ENCODE peak calls at places on chromosome 9, in ten cellular contexts. C is mucosa of descending colon; G is endothelial cell; U is CD4-positive, alpha-beta T cell; I is NB4; B is kidney epithelial cell; A is cardiac muscle cell; W is foreskin fibroblast; Q is BJ; H is kidney. O is an unnamed sample.

GRCh38 chr9:97508852-97509251 is 7.4 kb downstream of the TMOD1 start:
- DNase-seq in C (no peak), G (no peak), U (no peak), I (no peak), B (no peak), A (no peak), W (no peak), Q (no peak), H (no peak), O (no peak)

GRCh38 chr9:110602281-110602680 is 22.7 kb upstream of the SVEP1 start:
- DNase-seq in C (no peak), G (no peak), U (no peak), I (no peak), B (no peak), A (no peak), W (peak), Q (no peak), H (no peak), O (no peak)

GRCh38 chr9:138006576-138007233 is 129.1 kb downstream of the CACNA1B start:
- DNase-seq in C (no peak), G (no peak), U (no peak), I (no peak), B (no peak), A (no peak), W (no peak), Q (no peak), H (peak), O (no peak)

GRCh38 chr9:106888992-106889631 is 26.1 kb downstream of the ZNF462 start:
- DNase-seq in C (no peak), G (no peak), U (no peak), I (no peak), B (no peak), A (no peak), W (no peak), Q (no peak), H (no peak), O (no peak)

GRCh38 chr9:80842383-80842782 is 847.0 kb downstream of the TLE1 start:
- DNase-seq in C (no peak), G (no peak), U (no peak), I (no peak), B (no peak), A (no peak), W (peak), Q (no peak), H (no peak), O (no peak)

GRCh38 chr9:78054180-78054579 is 22.6 kb upstream of the GNAQ start:
- DNase-seq in C (no peak), G (no peak), U (peak), I (no peak), B (no peak), A (no peak), W (no peak), Q (no peak), H (no peak), O (no peak)

GRCh38 chr9:109248133-109248581 is 72.7 kb downstream of the EPB41L4B start:
- DNase-seq in C (no peak), G (no peak), U (no peak), I (no peak), B (no peak), A (no peak), W (peak), Q (no peak), H (no peak), O (no peak)

GRCh38 chr9:75200892-75201470 is 112.7 kb downstream of the OSTF1 start:
- DNase-seq in C (no peak), G (no peak), U (no peak), I (peak), B (no peak), A (peak), W (peak), Q (no peak), H (no peak), O (peak)

GRCh38 chr9:13244190-13244589 is 35.3 kb downstream of the MPDZ start:
- DNase-seq in C (no peak), G (no peak), U (no peak), I (no peak), B (no peak), A (no peak), W (no peak), Q (no peak), H (no peak), O (no peak)

GRCh38 chr9:14692536-14692917 is 705 bp downstream of the ZDHHC21 start:
- DNase-seq in C (no peak), G (no peak), U (no peak), I (peak), B (no peak), A (no peak), W (peak), Q (no peak), H (no peak), O (no peak)

GRCh38 chr9:8627944-8628679 is 828.5 kb upstream of the DMAC1 start:
- DNase-seq in C (no peak), G (no peak), U (no peak), I (no peak), B (no peak), A (no peak), W (no peak), Q (no peak), H (no peak), O (no peak)

GRCh38 chr9:18786936-18787658 is 245.9 kb downstream of the SAXO1 start:
- DNase-seq in C (no peak), G (no peak), U (no peak), I (no peak), B (no peak), A (no peak), W (peak), Q (no peak), H (no peak), O (no peak)

GRCh38 chr9:89712285-89712684 is 107.5 kb downstream of the GADD45G start:
- DNase-seq in C (no peak), G (no peak), U (no peak), I (no peak), B (no peak), A (no peak), W (no peak), Q (no peak), H (no peak), O (no peak)

GRCh38 chr9:108150736-108151135 is 661.2 kb upstream of the KLF4 start:
- DNase-seq in C (no peak), G (no peak), U (no peak), I (no peak), B (no peak), A (no peak), W (peak), Q (no peak), H (no peak), O (no peak)

GRCh38 chr9:2209400-2209799 is 194.3 kb downstream of the SMARCA2 start:
- DNase-seq in C (no peak), G (no peak), U (no peak), I (peak), B (no peak), A (no peak), W (no peak), Q (no peak), H (no peak), O (peak)

GRCh38 chr9:84542554-84542953 is 127.0 kb upstream of the NTRK2 start:
- DNase-seq in C (no peak), G (no peak), U (no peak), I (no peak), B (no peak), A (no peak), W (no peak), Q (no peak), H (no peak), O (no peak)

GRCh38 chr9:25742241-25742640 is 64.0 kb upstream of the TUSC1 start:
- DNase-seq in C (no peak), G (no peak), U (no peak), I (no peak), B (no peak), A (no peak), W (no peak), Q (no peak), H (no peak), O (no peak)

GRCh38 chr9:27491164-27491563 is 32.9 kb upstream of the IFNK start:
- DNase-seq in C (no peak), G (no peak), U (no peak), I (peak), B (no peak), A (no peak), W (no peak), Q (no peak), H (no peak), O (no peak)

GRCh38 chr9:98596486-98596885 is 112.2 kb downstream of the GABBR2 start:
- DNase-seq in C (no peak), G (no peak), U (no peak), I (no peak), B (no peak), A (no peak), W (no peak), Q (no peak), H (no peak), O (no peak)

GRCh38 chr9:98590115-98590514 is 118.6 kb downstream of the GABBR2 start:
- DNase-seq in C (no peak), G (no peak), U (no peak), I (no peak), B (no peak), A (no peak), W (no peak), Q (no peak), H (no peak), O (no peak)

GRCh38 chr9:98593354-98594253 is 115.1 kb downstream of the GABBR2 start:
- DNase-seq in C (no peak), G (no peak), U (no peak), I (no peak), B (no peak), A (no peak), W (no peak), Q (no peak), H (no peak), O (no peak)

GRCh38 chr9:98594551-98595160 is 114.1 kb downstream of the GABBR2 start:
- DNase-seq in C (no peak), G (no peak), U (no peak), I (no peak), B (no peak), A (no peak), W (no peak), Q (no peak), H (no peak), O (no peak)

GRCh38 chr9:98591696-98592095 is 117.0 kb downstream of the GABBR2 start:
- DNase-seq in C (no peak), G (no peak), U (no peak), I (no peak), B (no peak), A (no peak), W (no peak), Q (no peak), H (no peak), O (no peak)
- TF ChIP-seq CTCF in C (no peak), G (no peak), U (no peak), I (no peak), B (no peak), A (no peak), W (no peak), Q (no peak), H (no peak), O (no peak)

GRCh38 chr9:105694848-105695581 is 674 bp downstream of the TMEM38B start:
- DNase-seq in C (peak), G (peak), U (peak), I (peak), B (no peak), A (peak), W (peak), Q (no peak), H (peak), O (peak)

GRCh38 chr9:105694320-105694847 is at the start of gene TMEM38B:
- DNase-seq in C (peak), G (peak), U (peak), I (peak), B (no peak), A (peak), W (peak), Q (no peak), H (peak), O (peak)

GRCh38 chr9:105686936-105687335 is 7.4 kb upstream of the TMEM38B start:
- DNase-seq in C (no peak), G (no peak), U (no peak), I (no peak), B (no peak), A (no peak), W (no peak), Q (no peak), H (no peak), O (no peak)

GRCh38 chr9:105693435-105694275 is 686 bp upstream of the TMEM38B start:
- DNase-seq in C (no peak), G (no peak), U (no peak), I (peak), B (no peak), A (no peak), W (peak), Q (no peak), H (no peak), O (peak)

DNA sequence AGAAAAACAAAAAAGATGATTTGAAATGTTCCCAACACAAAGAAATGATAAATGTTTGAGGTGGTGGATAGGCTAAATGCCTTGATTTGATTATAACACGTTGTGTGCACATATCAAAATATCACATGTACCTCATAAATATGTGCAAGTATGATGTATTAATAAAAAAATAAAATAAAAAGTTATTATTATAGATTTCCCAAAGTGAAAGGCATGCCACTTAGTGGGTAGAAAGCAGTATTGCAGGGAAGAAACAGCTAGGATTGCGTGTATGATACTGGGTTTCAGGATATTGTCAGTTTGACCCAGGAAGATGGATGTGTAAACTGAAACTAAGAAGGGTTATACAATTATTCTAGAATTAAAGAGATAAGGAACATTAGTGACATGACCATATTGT is 3.6 kb upstream of the TMEM38B start:
- DNase-seq in C (no peak), G (no peak), U (no peak), I (no peak), B (no peak), A (no peak), W (peak), Q (no peak), H (no peak), O (no peak)
- TF ChIP-seq CTCF in C (peak), G (peak), U (no peak), I (peak), B (peak), A (peak), W (peak), Q (peak), H (peak), O (peak)

GRCh38 chr9:129460323-129461261 is 160.3 kb downstream of the C9orf50 start:
- DNase-seq in C (peak), G (peak), U (peak), I (peak), B (peak), A (peak), W (peak), Q (peak), H (peak), O (peak)
- TF ChIP-seq CTCF in C (no peak), G (no peak), U (no peak), I (no peak), B (peak), A (peak), W (no peak), Q (peak), H (no peak), O (peak)

GRCh38 chr9:131708613-131709002 is 31.3 kb downstream of the RAPGEF1 start:
- DNase-seq in C (no peak), G (no peak), U (no peak), I (peak), B (no peak), A (no peak), W (no peak), Q (no peak), H (no peak), O (no peak)

GRCh38 chr9:131712151-131712716 is 27.6 kb downstream of the RAPGEF1 start:
- DNase-seq in C (no peak), G (no peak), U (no peak), I (no peak), B (no peak), A (no peak), W (no peak), Q (no peak), H (no peak), O (no peak)

GRCh38 chr9:131707677-131708612 is 31.9 kb downstream of the RAPGEF1 start:
- DNase-seq in C (peak), G (no peak), U (no peak), I (peak), B (no peak), A (peak), W (peak), Q (no peak), H (no peak), O (no peak)

GRCh38 chr9:131707050-131707449 is 32.8 kb downstream of the RAPGEF1 start:
- DNase-seq in C (no peak), G (no peak), U (no peak), I (no peak), B (no peak), A (no peak), W (no peak), Q (no peak), H (no peak), O (no peak)

GRCh38 chr9:131709741-131710499 is 30.0 kb downstream of the RAPGEF1 start:
- DNase-seq in C (no peak), G (no peak), U (peak), I (peak), B (no peak), A (no peak), W (peak), Q (no peak), H (no peak), O (peak)
- TF ChIP-seq CTCF in C (no peak), G (no peak), U (no peak), I (no peak), B (no peak), A (no peak), W (no peak), Q (no peak), H (no peak), O (no peak)

GRCh38 chr9:123825337-123825736 is 104.6 kb downstream of the DENND1A start:
- DNase-seq in C (no peak), G (no peak), U (no peak), I (no peak), B (no peak), A (no peak), W (peak), Q (no peak), H (no peak), O (no peak)
- TF ChIP-seq CTCF in C (no peak), G (peak), U (no peak), I (no peak), B (no peak), A (no peak), W (peak), Q (peak), H (no peak), O (no peak)

GRCh38 chr9:95338243-95338642 is 20.7 kb upstream of the FANCC start:
- DNase-seq in C (no peak), G (no peak), U (no peak), I (no peak), B (no peak), A (no peak), W (no peak), Q (no peak), H (no peak), O (no peak)

GRCh38 chr9:95341262-95342011 is 23.9 kb upstream of the FANCC start:
- DNase-seq in C (no peak), G (no peak), U (no peak), I (no peak), B (no peak), A (peak), W (peak), Q (no peak), H (no peak), O (no peak)

GRCh38 chr9:95332860-95333259 is 15.4 kb upstream of the FANCC start:
- DNase-seq in C (no peak), G (no peak), U (no peak), I (no peak), B (no peak), A (no peak), W (no peak), Q (no peak), H (no peak), O (no peak)

GRCh38 chr9:95333426-95333825 is 15.9 kb upstream of the FANCC start:
- DNase-seq in C (no peak), G (no peak), U (no peak), I (no peak), B (no peak), A (no peak), W (no peak), Q (no peak), H (no peak), O (no peak)

GRCh38 chr9:95336281-95336680 is 18.8 kb upstream of the FANCC start:
- DNase-seq in C (no peak), G (no peak), U (no peak), I (peak), B (no peak), A (peak), W (peak), Q (no peak), H (no peak), O (no peak)
- TF ChIP-seq CTCF in C (peak), G (peak), U (peak), I (peak), B (peak), A (peak), W (peak), Q (peak), H (peak), O (peak)

DNA sequence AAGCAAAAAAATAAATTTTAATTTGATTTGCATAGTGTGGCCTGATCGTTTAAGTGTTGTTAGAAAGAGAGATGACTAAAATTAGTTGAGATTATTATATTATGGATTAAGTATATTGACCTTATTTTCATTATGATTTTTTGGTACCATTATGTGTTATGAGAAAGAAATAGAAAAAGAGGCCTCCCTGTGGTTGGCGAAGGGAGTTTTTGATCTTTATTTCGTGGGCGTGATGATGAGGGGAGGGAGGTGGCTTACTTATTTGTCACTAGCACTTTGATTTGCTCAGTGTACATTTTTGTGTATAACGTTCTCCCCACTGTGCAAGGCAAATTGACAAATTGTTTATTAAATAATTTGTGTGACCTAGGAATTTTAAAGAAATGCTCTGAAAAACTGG is 2.8 kb downstream of the DAPK1 start:
- DNase-seq in C (no peak), G (no peak), U (no peak), I (no peak), B (no peak), A (no peak), W (no peak), Q (no peak), H (no peak), O (peak)
- TF ChIP-seq CTCF in C (no peak), G (no peak), U (no peak), I (no peak), B (peak), A (peak), W (no peak), Q (no peak), H (no peak), O (no peak)